ENCODE peak calls at places on chromosomes 7 and 10, in eight cellular contexts. D, Q, F, B, U, E, X and A are unnamed samples.

GRCh38 chr10:18368681-18369080 is 228.5 kb downstream of the CACNB2 start:
- DNase-seq in D (peak), Q (no peak), F (peak), B (no peak), U (no peak), E (no peak), X (peak), A (no peak)

GRCh38 chr7:128932862-128933821 is 4.6 kb upstream of the IRF5 start:
- DNase-seq in D (no peak), Q (no peak), F (no peak), B (no peak), U (no peak), E (no peak), X (no peak), A (no peak)

GRCh38 chr10:50982989-50983388 is 91.3 kb upstream of the PRKG1 start:
- DNase-seq in D (no peak), Q (no peak), F (no peak), B (no peak), U (no peak), E (no peak), X (no peak), A (no peak)

GRCh38 chr10:104061196-104061595 is 24.5 kb downstream of the COL17A1 start:
- DNase-seq in D (no peak), Q (no peak), F (no peak), B (no peak), U (no peak), E (no peak), X (no peak), A (no peak)

GRCh38 chr7:95099101-95099500 is 191.7 kb downstream of the PPP1R9A start:
- DNase-seq in D (no peak), Q (no peak), F (peak), B (no peak), U (no peak), E (no peak), X (no peak), A (no peak)

GRCh38 chr7:116630357-116630756 is 41.6 kb upstream of the MET start:
- DNase-seq in D (no peak), Q (no peak), F (no peak), B (peak), U (no peak), E (no peak), X (no peak), A (no peak)

GRCh38 chr10:76017026-76017732 is 585.8 kb downstream of the LRMDA start:
- DNase-seq in D (peak), Q (no peak), F (peak), B (no peak), U (no peak), E (peak), X (peak), A (no peak)

GRCh38 chr10:416091-416515 is 273.4 kb downstream of the DIP2C start:
- DNase-seq in D (no peak), Q (peak), F (peak), B (no peak), U (no peak), E (peak), X (no peak), A (peak)

GRCh38 chr10:119395287-119396007 is 147.1 kb downstream of the RGS10 start:
- DNase-seq in D (no peak), Q (no peak), F (peak), B (no peak), U (no peak), E (peak), X (peak), A (no peak)

GRCh38 chr10:86343761-86344160 is 22.8 kb downstream of the GRID1 start:
- DNase-seq in D (no peak), Q (no peak), F (no peak), B (no peak), U (no peak), E (no peak), X (no peak), A (no peak)

GRCh38 chr10:128926693-128927092 is 540.3 kb upstream of the MGMT start:
- DNase-seq in D (no peak), Q (no peak), F (no peak), B (no peak), U (no peak), E (no peak), X (no peak), A (no peak)

GRCh38 chr7:4162845-4163564 is 519.1 kb upstream of the FOXK1 start:
- DNase-seq in D (no peak), Q (no peak), F (no peak), B (no peak), U (no peak), E (no peak), X (no peak), A (no peak)

GRCh38 chr10:86287422-86287793 is 79.2 kb downstream of the GRID1 start:
- DNase-seq in D (no peak), Q (peak), F (no peak), B (no peak), U (no peak), E (no peak), X (no peak), A (no peak)

GRCh38 chr7:17807242-17807641 is 133.1 kb downstream of the SNX13 start:
- DNase-seq in D (no peak), Q (peak), F (no peak), B (no peak), U (no peak), E (peak), X (no peak), A (no peak)

GRCh38 chr7:101557978-101558741 is 70.9 kb downstream of the MYL10 start:
- DNase-seq in D (no peak), Q (peak), F (no peak), B (no peak), U (no peak), E (no peak), X (no peak), A (no peak)

GRCh38 chr10:27635290-27635689 is 110.3 kb downstream of the MKX start:
- DNase-seq in D (no peak), Q (no peak), F (no peak), B (no peak), U (no peak), E (no peak), X (no peak), A (no peak)

GRCh38 chr10:30781571-30782542 is 152.3 kb upstream of the LYZL2 start:
- DNase-seq in D (no peak), Q (no peak), F (no peak), B (no peak), U (no peak), E (no peak), X (no peak), A (no peak)

GRCh38 chr7:98283127-98283886 is 1.8 kb downstream of the BRI3 start:
- DNase-seq in D (peak), Q (no peak), F (peak), B (no peak), U (no peak), E (no peak), X (peak), A (no peak)

GRCh38 chr7:30692438-30692837 is 10.2 kb upstream of the CRHR2 start:
- DNase-seq in D (no peak), Q (no peak), F (no peak), B (no peak), U (no peak), E (no peak), X (no peak), A (no peak)
- H3K9ac ChIP-seq in D (no peak), Q (no peak), F (no peak), B (no peak), U (no peak), E (no peak), X (no peak), A (no peak)

DNA sequence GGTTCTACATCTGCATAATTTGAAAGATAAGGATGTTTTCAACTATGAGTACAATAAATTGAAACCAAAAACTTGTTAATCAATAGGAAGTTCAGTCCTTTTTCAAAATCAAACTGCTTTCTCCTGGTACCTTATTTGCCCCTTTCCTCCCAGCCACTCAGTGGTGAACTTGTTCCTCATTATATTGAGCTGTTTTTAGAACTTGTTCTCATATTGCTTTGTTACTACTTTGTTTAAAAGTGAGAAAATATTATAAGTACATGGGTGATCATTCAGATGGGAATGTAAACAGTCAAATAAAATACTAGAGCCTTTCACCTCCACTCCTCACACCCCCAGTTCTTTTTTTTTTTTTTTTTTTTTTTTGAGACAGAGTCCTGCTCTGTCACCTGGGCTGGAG is 17.2 kb downstream of the UBE3C start:
- DNase-seq in D (no peak), Q (no peak), F (no peak), B (no peak), U (no peak), E (no peak), X (no peak), A (no peak)
- H3K9ac ChIP-seq in D (no peak), Q (no peak), F (no peak), B (no peak), U (no peak), E (no peak), X (no peak), A (no peak)

GRCh38 chr10:90785782-90786181 is 72.1 kb downstream of the HTR7 start:
- DNase-seq in D (no peak), Q (no peak), F (no peak), B (no peak), U (no peak), E (peak), X (no peak), A (no peak)

GRCh38 chr10:90787376-90787775 is 70.5 kb downstream of the HTR7 start:
- DNase-seq in D (no peak), Q (no peak), F (no peak), B (no peak), U (no peak), E (no peak), X (no peak), A (no peak)

GRCh38 chr10:90788987-90789386 is 68.9 kb downstream of the HTR7 start:
- DNase-seq in D (no peak), Q (no peak), F (no peak), B (no peak), U (no peak), E (no peak), X (no peak), A (no peak)

GRCh38 chr10:90787906-90788491 is 69.8 kb downstream of the HTR7 start:
- DNase-seq in D (peak), Q (peak), F (peak), B (peak), U (peak), E (peak), X (peak), A (peak)
- H3K9ac ChIP-seq in D (no peak), Q (no peak), F (no peak), B (no peak), U (no peak), E (no peak), X (no peak), A (no peak)

GRCh38 chr7:138024765-138025164 is 22.9 kb upstream of the CREB3L2 start:
- DNase-seq in D (no peak), Q (no peak), F (no peak), B (no peak), U (no peak), E (no peak), X (no peak), A (no peak)
- H3K9ac ChIP-seq in D (no peak), Q (no peak), F (no peak), B (no peak), U (no peak), E (no peak), X (no peak), A (no peak)

GRCh38 chr7:90272242-90272641 is 27.3 kb downstream of the CFAP69 start:
- DNase-seq in D (peak), Q (no peak), F (no peak), B (no peak), U (no peak), E (no peak), X (no peak), A (no peak)
- H3K9ac ChIP-seq in D (peak), Q (no peak), F (no peak), B (no peak), U (no peak), E (no peak), X (no peak), A (no peak)

GRCh38 chr7:31633454-31633853 is 53.6 kb upstream of the PPP1R17 start:
- DNase-seq in D (no peak), Q (no peak), F (no peak), B (peak), U (no peak), E (no peak), X (no peak), A (no peak)

DNA sequence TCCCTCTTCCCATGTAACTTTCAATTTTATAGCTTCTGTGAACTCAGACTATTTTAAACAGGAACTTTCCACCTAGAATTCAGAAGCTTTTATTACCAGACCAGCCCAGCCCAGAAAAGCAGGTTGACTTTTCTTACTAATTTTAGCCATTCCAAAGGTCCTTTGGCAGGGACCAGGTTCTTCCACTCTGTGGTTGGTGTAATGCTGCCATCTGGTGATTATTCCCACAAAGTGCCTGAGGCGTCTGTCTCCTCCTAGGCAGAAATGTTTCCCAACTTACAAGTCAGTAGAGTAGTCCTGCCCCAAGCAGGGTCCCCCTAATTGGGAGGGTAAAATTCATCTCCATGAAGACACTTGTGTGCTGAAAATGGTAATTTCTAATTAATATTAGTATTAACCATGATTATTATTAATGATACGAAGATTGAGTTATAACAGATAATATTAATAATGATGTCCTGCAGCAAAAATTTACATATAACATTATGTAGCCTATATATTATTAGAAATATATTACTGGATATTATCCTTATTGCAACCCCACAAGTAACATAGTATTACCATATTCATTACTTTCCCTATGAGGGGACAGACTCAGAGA is 53.0 kb upstream of the PPP1R17 start:
- DNase-seq in D (peak), Q (peak), F (peak), B (peak), U (peak), E (peak), X (peak), A (peak)
- H3K9ac ChIP-seq in D (no peak), Q (no peak), F (no peak), B (no peak), U (no peak), E (no peak), X (no peak), A (no peak)